ENCODE peak calls at places on chromosomes 3 and 15, in nine cellular contexts. One of them, this sample, is unnamed. For H3K79me2, the result is how much of the 10 kb centered on the place peaks cover.

GRCh38 chr3:110459021-110459420 is 612.6 kb upstream of the NECTIN3 start:
- DNase-seq in endothelial cell of umbilical vein: no peak
- DNase-seq in H1: no peak
- DNase-seq in OCI-LY7: no peak
- DNase-seq in neural progenitor cell: no peak
- DNase-seq in astrocyte: peak
- DNase-seq in PC-3: peak
- DNase-seq in HepG2: peak
- DNase-seq in HCT116: no peak
- DNase-seq in this sample: no peak

GRCh38 chr3:65902304-65902793 is 136.4 kb downstream of the MAGI1 start:
- DNase-seq in astrocyte: no peak
- DNase-seq in HepG2: no peak
- DNase-seq in neural progenitor cell: peak
- DNase-seq in endothelial cell of umbilical vein: no peak
- DNase-seq in PC-3: no peak
- DNase-seq in OCI-LY7: no peak
- DNase-seq in H1: peak
- DNase-seq in HCT116: no peak
- DNase-seq in this sample: no peak

GRCh38 chr3:12541625-12542024 is 3.7 kb downstream of the MKRN2OS start:
- DNase-seq in astrocyte: no peak
- DNase-seq in HCT116: no peak
- DNase-seq in PC-3: no peak
- DNase-seq in H1: no peak
- DNase-seq in endothelial cell of umbilical vein: no peak
- DNase-seq in HepG2: no peak
- DNase-seq in neural progenitor cell: peak
- DNase-seq in OCI-LY7: peak
- DNase-seq in this sample: no peak

GRCh38 chr3:16828815-16829214 is 55.9 kb upstream of the PLCL2 start:
- DNase-seq in OCI-LY7: peak
- DNase-seq in PC-3: peak
- DNase-seq in HCT116: peak
- DNase-seq in astrocyte: peak
- DNase-seq in endothelial cell of umbilical vein: peak
- DNase-seq in neural progenitor cell: peak
- DNase-seq in HepG2: no peak
- DNase-seq in H1: peak
- DNase-seq in this sample: no peak

GRCh38 chr3:171248426-171249115 is 211.6 kb downstream of the TNIK start:
- DNase-seq in astrocyte: no peak
- DNase-seq in HepG2: no peak
- DNase-seq in H1: no peak
- DNase-seq in endothelial cell of umbilical vein: no peak
- DNase-seq in HCT116: no peak
- DNase-seq in neural progenitor cell: no peak
- DNase-seq in OCI-LY7: no peak
- DNase-seq in PC-3: no peak
- DNase-seq in this sample: no peak

GRCh38 chr15:25543156-25543555 is 104.3 kb upstream of the UBE3A start:
- DNase-seq in astrocyte: peak
- DNase-seq in H1: no peak
- DNase-seq in HepG2: no peak
- DNase-seq in PC-3: peak
- DNase-seq in HCT116: no peak
- DNase-seq in OCI-LY7: no peak
- DNase-seq in neural progenitor cell: peak
- DNase-seq in endothelial cell of umbilical vein: no peak
- DNase-seq in this sample: no peak

GRCh38 chr3:123414958-123415792 is 33.7 kb downstream of the ADCY5 start:
- DNase-seq in astrocyte: no peak
- DNase-seq in endothelial cell of umbilical vein: no peak
- DNase-seq in OCI-LY7: no peak
- DNase-seq in H1: no peak
- DNase-seq in PC-3: no peak
- DNase-seq in neural progenitor cell: peak
- DNase-seq in HepG2: no peak
- DNase-seq in HCT116: no peak
- DNase-seq in this sample: no peak

GRCh38 chr15:61480295-61480694 is 251.2 kb upstream of the RORA start:
- DNase-seq in HepG2: no peak
- DNase-seq in PC-3: no peak
- DNase-seq in HCT116: no peak
- DNase-seq in OCI-LY7: no peak
- DNase-seq in H1: no peak
- DNase-seq in endothelial cell of umbilical vein: no peak
- DNase-seq in astrocyte: no peak
- DNase-seq in neural progenitor cell: no peak
- DNase-seq in this sample: no peak

GRCh38 chr3:158531334-158531733 is 39.7 kb upstream of the MLF1 start:
- DNase-seq in PC-3: peak
- DNase-seq in astrocyte: peak
- DNase-seq in neural progenitor cell: no peak
- DNase-seq in endothelial cell of umbilical vein: peak
- DNase-seq in OCI-LY7: no peak
- DNase-seq in HepG2: no peak
- DNase-seq in HCT116: no peak
- DNase-seq in H1: no peak
- DNase-seq in this sample: no peak

GRCh38 chr15:62253294-62253693 is 88.2 kb upstream of the C2CD4B start:
- DNase-seq in HCT116: no peak
- DNase-seq in PC-3: no peak
- DNase-seq in astrocyte: no peak
- DNase-seq in endothelial cell of umbilical vein: peak
- DNase-seq in OCI-LY7: peak
- DNase-seq in HepG2: no peak
- DNase-seq in neural progenitor cell: peak
- DNase-seq in H1: no peak
- DNase-seq in this sample: no peak

GRCh38 chr3:172697558-172697957 is 13.3 kb downstream of the NCEH1 start:
- DNase-seq in PC-3: no peak
- DNase-seq in H1: no peak
- DNase-seq in endothelial cell of umbilical vein: no peak
- DNase-seq in astrocyte: no peak
- DNase-seq in neural progenitor cell: no peak
- DNase-seq in OCI-LY7: no peak
- DNase-seq in HepG2: peak
- DNase-seq in HCT116: no peak
- DNase-seq in this sample: no peak
- H3K79me2 ChIP-seq in PC-3: half or more
- H3K79me2 ChIP-seq in H1: under half
- H3K79me2 ChIP-seq in endothelial cell of umbilical vein: half or more
- H3K79me2 ChIP-seq in astrocyte: half or more
- H3K79me2 ChIP-seq in neural progenitor cell: under half
- H3K79me2 ChIP-seq in OCI-LY7: under half
- H3K79me2 ChIP-seq in HepG2: half or more
- H3K79me2 ChIP-seq in HCT116: under half
- H3K79me2 ChIP-seq in this sample: half or more

GRCh38 chr3:78163379-78163778 is 1123.5 kb downstream of the ROBO2 start:
- DNase-seq in HepG2: no peak
- DNase-seq in H1: no peak
- DNase-seq in OCI-LY7: no peak
- DNase-seq in neural progenitor cell: peak
- DNase-seq in endothelial cell of umbilical vein: no peak
- DNase-seq in PC-3: no peak
- DNase-seq in HCT116: no peak
- DNase-seq in astrocyte: no peak
- DNase-seq in this sample: no peak

GRCh38 chr3:78161736-78162135 is 1121.8 kb downstream of the ROBO2 start:
- DNase-seq in HCT116: no peak
- DNase-seq in OCI-LY7: no peak
- DNase-seq in neural progenitor cell: no peak
- DNase-seq in PC-3: no peak
- DNase-seq in astrocyte: no peak
- DNase-seq in endothelial cell of umbilical vein: no peak
- DNase-seq in HepG2: no peak
- DNase-seq in H1: no peak
- DNase-seq in this sample: no peak

GRCh38 chr3:78165876-78166275 is 1126.0 kb downstream of the ROBO2 start:
- DNase-seq in HepG2: no peak
- DNase-seq in neural progenitor cell: no peak
- DNase-seq in OCI-LY7: no peak
- DNase-seq in H1: no peak
- DNase-seq in astrocyte: no peak
- DNase-seq in PC-3: peak
- DNase-seq in HCT116: no peak
- DNase-seq in endothelial cell of umbilical vein: peak
- DNase-seq in this sample: no peak
- TF ChIP-seq CTCF in HepG2: peak
- TF ChIP-seq CTCF in neural progenitor cell: peak
- TF ChIP-seq CTCF in OCI-LY7: no peak
- TF ChIP-seq CTCF in H1: peak
- TF ChIP-seq CTCF in astrocyte: no peak
- TF ChIP-seq CTCF in PC-3: peak
- TF ChIP-seq CTCF in HCT116: no peak
- TF ChIP-seq CTCF in endothelial cell of umbilical vein: no peak
- TF ChIP-seq CTCF in this sample: no peak

GRCh38 chr3:133393204-133393603 is 6.7 kb upstream of the BFSP2 start:
- DNase-seq in endothelial cell of umbilical vein: no peak
- DNase-seq in OCI-LY7: no peak
- DNase-seq in H1: no peak
- DNase-seq in PC-3: no peak
- DNase-seq in HepG2: no peak
- DNase-seq in neural progenitor cell: no peak
- DNase-seq in astrocyte: no peak
- DNase-seq in HCT116: no peak
- DNase-seq in this sample: no peak

GRCh38 chr3:133388696-133389095 is 11.2 kb upstream of the BFSP2 start:
- DNase-seq in PC-3: no peak
- DNase-seq in HepG2: no peak
- DNase-seq in H1: no peak
- DNase-seq in OCI-LY7: no peak
- DNase-seq in neural progenitor cell: no peak
- DNase-seq in endothelial cell of umbilical vein: no peak
- DNase-seq in HCT116: no peak
- DNase-seq in astrocyte: no peak
- DNase-seq in this sample: no peak

GRCh38 chr3:133393691-133394474 is 6.0 kb upstream of the BFSP2 start:
- DNase-seq in neural progenitor cell: no peak
- DNase-seq in PC-3: no peak
- DNase-seq in H1: no peak
- DNase-seq in OCI-LY7: no peak
- DNase-seq in endothelial cell of umbilical vein: no peak
- DNase-seq in HepG2: no peak
- DNase-seq in HCT116: no peak
- DNase-seq in astrocyte: peak
- DNase-seq in this sample: no peak

GRCh38 chr3:133387341-133387740 is 12.5 kb upstream of the BFSP2 start:
- DNase-seq in PC-3: no peak
- DNase-seq in HepG2: no peak
- DNase-seq in astrocyte: no peak
- DNase-seq in H1: no peak
- DNase-seq in neural progenitor cell: no peak
- DNase-seq in HCT116: no peak
- DNase-seq in endothelial cell of umbilical vein: no peak
- DNase-seq in OCI-LY7: no peak
- DNase-seq in this sample: no peak

DNA sequence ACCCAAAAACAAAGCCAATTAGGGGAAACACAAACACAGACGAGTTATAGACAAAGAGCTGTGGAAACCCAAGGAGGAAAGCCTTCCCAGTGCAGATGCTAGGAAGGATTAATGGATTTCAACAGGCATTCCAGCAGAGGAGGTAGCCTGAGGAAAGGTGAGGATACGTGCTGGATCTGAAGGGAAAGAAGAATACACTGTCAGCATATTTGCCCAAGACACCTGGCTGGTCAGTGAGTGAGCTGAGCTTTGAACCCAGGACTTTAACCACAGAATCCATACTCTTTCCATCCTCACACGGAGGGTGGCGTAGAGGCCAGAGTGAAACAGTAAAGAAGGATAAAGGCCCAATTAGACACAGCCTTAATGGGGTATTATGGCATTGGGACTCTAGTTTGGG is 9.1 kb upstream of the BFSP2 start:
- DNase-seq in H1: no peak
- DNase-seq in HCT116: no peak
- DNase-seq in neural progenitor cell: no peak
- DNase-seq in OCI-LY7: no peak
- DNase-seq in HepG2: no peak
- DNase-seq in astrocyte: no peak
- DNase-seq in PC-3: no peak
- DNase-seq in endothelial cell of umbilical vein: no peak
- DNase-seq in this sample: no peak
- H3K79me2 ChIP-seq in H1: under half
- H3K79me2 ChIP-seq in HCT116: under half
- H3K79me2 ChIP-seq in neural progenitor cell: under half
- H3K79me2 ChIP-seq in OCI-LY7: under half
- H3K79me2 ChIP-seq in HepG2: under half
- H3K79me2 ChIP-seq in astrocyte: under half
- H3K79me2 ChIP-seq in PC-3: under half
- H3K79me2 ChIP-seq in endothelial cell of umbilical vein: under half
- H3K79me2 ChIP-seq in this sample: under half

GRCh38 chr3:141050576-141050912 is 603 bp upstream of the SPSB4 start:
- DNase-seq in neural progenitor cell: peak
- DNase-seq in OCI-LY7: no peak
- DNase-seq in PC-3: no peak
- DNase-seq in endothelial cell of umbilical vein: no peak
- DNase-seq in HepG2: no peak
- DNase-seq in astrocyte: no peak
- DNase-seq in HCT116: no peak
- DNase-seq in H1: no peak
- DNase-seq in this sample: no peak

GRCh38 chr3:141047168-141047567 is 4.0 kb upstream of the SPSB4 start:
- DNase-seq in OCI-LY7: no peak
- DNase-seq in H1: no peak
- DNase-seq in astrocyte: no peak
- DNase-seq in HCT116: peak
- DNase-seq in HepG2: no peak
- DNase-seq in PC-3: peak
- DNase-seq in endothelial cell of umbilical vein: no peak
- DNase-seq in neural progenitor cell: no peak
- DNase-seq in this sample: no peak

GRCh38 chr3:141051641-141052569 is 758 bp downstream of the SPSB4 start:
- DNase-seq in OCI-LY7: no peak
- DNase-seq in neural progenitor cell: peak
- DNase-seq in HepG2: no peak
- DNase-seq in astrocyte: peak
- DNase-seq in endothelial cell of umbilical vein: no peak
- DNase-seq in H1: no peak
- DNase-seq in PC-3: no peak
- DNase-seq in HCT116: no peak
- DNase-seq in this sample: no peak

GRCh38 chr3:141050913-141051632 is at the start of gene SPSB4:
- DNase-seq in H1: peak
- DNase-seq in endothelial cell of umbilical vein: peak
- DNase-seq in PC-3: no peak
- DNase-seq in neural progenitor cell: peak
- DNase-seq in HCT116: peak
- DNase-seq in OCI-LY7: no peak
- DNase-seq in HepG2: peak
- DNase-seq in astrocyte: peak
- DNase-seq in this sample: no peak

DNA sequence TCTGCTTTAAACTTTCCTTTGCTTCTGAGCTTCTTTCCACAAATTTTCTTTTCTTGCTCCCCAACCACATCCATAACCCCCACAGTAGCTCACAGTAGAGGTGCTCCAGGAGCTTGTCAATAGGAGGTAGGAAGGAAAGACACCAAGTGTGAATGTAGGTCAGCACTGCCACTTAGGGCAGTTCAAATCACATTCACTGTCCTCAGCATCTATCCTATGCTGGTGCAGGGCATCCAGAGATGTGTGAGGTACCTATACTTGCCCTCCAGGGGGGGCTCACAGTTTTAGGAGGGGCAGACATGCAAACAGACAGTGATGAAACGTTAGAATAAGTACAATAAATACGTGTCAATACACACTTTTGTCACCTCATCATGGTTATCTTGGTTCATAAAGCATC is 1.5 kb upstream of the SPSB4 start:
- DNase-seq in endothelial cell of umbilical vein: no peak
- DNase-seq in HepG2: no peak
- DNase-seq in HCT116: no peak
- DNase-seq in neural progenitor cell: peak
- DNase-seq in astrocyte: no peak
- DNase-seq in OCI-LY7: no peak
- DNase-seq in H1: no peak
- DNase-seq in PC-3: no peak
- DNase-seq in this sample: no peak
- TF ChIP-seq CTCF in endothelial cell of umbilical vein: no peak
- TF ChIP-seq CTCF in HepG2: no peak
- TF ChIP-seq CTCF in HCT116: no peak
- TF ChIP-seq CTCF in neural progenitor cell: peak
- TF ChIP-seq CTCF in astrocyte: peak
- TF ChIP-seq CTCF in OCI-LY7: peak
- TF ChIP-seq CTCF in H1: peak
- TF ChIP-seq CTCF in PC-3: peak
- TF ChIP-seq CTCF in this sample: no peak